ENCODE peak calls at places on chromosomes 16 and 17, in four cellular contexts. One of them, this sample, is unnamed.

GRCh38 chr17:34412534-34412933 is 49.5 kb upstream of the CCL1 start:
- DNase-seq in GM12878: no peak
- DNase-seq in K562: peak; percentile 24
- DNase-seq in HepG2: no peak
- DNase-seq in this sample: no peak

GRCh38 chr16:55933038-55933437 is 57.9 kb upstream of the CES5A start:
- DNase-seq in HepG2: no peak
- DNase-seq in GM12878: no peak
- DNase-seq in K562: peak; percentile 42
- DNase-seq in this sample: no peak

GRCh38 chr17:41785876-41786226 is 660 bp downstream of the JUP start:
- DNase-seq in HepG2: no peak
- DNase-seq in GM12878: no peak
- DNase-seq in K562: peak; percentile 65
- DNase-seq in this sample: no peak

GRCh38 chr16:50276128-50276444 is 9.7 kb downstream of the ADCY7 start:
- DNase-seq in GM12878: no peak
- DNase-seq in K562: no peak
- DNase-seq in HepG2: no peak
- DNase-seq in this sample: no peak

GRCh38 chr17:50807014-50807413 is 28.4 kb upstream of the WFIKKN2 start:
- DNase-seq in K562: no peak
- DNase-seq in HepG2: no peak
- DNase-seq in GM12878: no peak
- DNase-seq in this sample: no peak

GRCh38 chr16:28537076-28537475 is 1.7 kb downstream of the NUPR1 start:
- DNase-seq in HepG2: peak; percentile 35
- DNase-seq in K562: no peak
- DNase-seq in GM12878: no peak
- DNase-seq in this sample: no peak

GRCh38 chr16:68380676-68381362 is 67.5 kb downstream of the SMPD3 start:
- DNase-seq in K562: no peak
- DNase-seq in GM12878: no peak
- DNase-seq in HepG2: no peak
- DNase-seq in this sample: no peak

GRCh38 chr16:85798901-85799496 is 345 bp downstream of the EMC8 start:
- DNase-seq in HepG2: no peak
- DNase-seq in K562: peak; percentile 90
- DNase-seq in GM12878: no peak
- DNase-seq in this sample: peak; percentile 55

GRCh38 chr17:50381920-50382319 is 8.9 kb downstream of the EME1 start:
- DNase-seq in K562: no peak
- DNase-seq in HepG2: no peak
- DNase-seq in GM12878: no peak
- DNase-seq in this sample: no peak

GRCh38 chr17:28729950-28730330 is 1.4 kb downstream of the NEK8 start:
- DNase-seq in K562: no peak
- DNase-seq in HepG2: no peak
- DNase-seq in GM12878: no peak
- DNase-seq in this sample: no peak

GRCh38 chr16:23754594-23755483 is at the start of gene CHP2:
- DNase-seq in K562: peak; percentile 93
- DNase-seq in HepG2: no peak
- DNase-seq in GM12878: no peak
- DNase-seq in this sample: peak; percentile 30

GRCh38 chr16:66486773-66487579 is 59.9 kb downstream of the BEAN1 start:
- DNase-seq in HepG2: no peak
- DNase-seq in GM12878: no peak
- DNase-seq in K562: no peak
- DNase-seq in this sample: no peak

GRCh38 chr16:53502331-53503269 is at the start of gene AKTIP:
- DNase-seq in HepG2: no peak
- DNase-seq in GM12878: no peak
- DNase-seq in K562: peak; percentile 55
- DNase-seq in this sample: peak; percentile 46

GRCh38 chr17:19263621-19264010 is 26.4 kb downstream of the EPN2 start:
- DNase-seq in HepG2: no peak
- DNase-seq in GM12878: no peak
- DNase-seq in K562: no peak
- DNase-seq in this sample: no peak

GRCh38 chr16:83717814-83718213 is 90.0 kb upstream of the HSBP1 start:
- DNase-seq in K562: no peak
- DNase-seq in GM12878: no peak
- DNase-seq in HepG2: no peak
- DNase-seq in this sample: no peak

GRCh38 chr16:83714286-83714685 is 93.5 kb upstream of the HSBP1 start:
- DNase-seq in GM12878: no peak
- DNase-seq in K562: no peak
- DNase-seq in HepG2: no peak
- DNase-seq in this sample: no peak

GRCh38 chr16:83717308-83717707 is 90.5 kb upstream of the HSBP1 start:
- DNase-seq in HepG2: no peak
- DNase-seq in GM12878: no peak
- DNase-seq in K562: peak; percentile 52
- DNase-seq in this sample: peak; percentile 16

GRCh38 chr16:83715217-83715920 is 92.4 kb upstream of the HSBP1 start:
- DNase-seq in GM12878: no peak
- DNase-seq in K562: no peak
- DNase-seq in HepG2: no peak
- DNase-seq in this sample: no peak

GRCh38 chr16:83713597-83713996 is 94.2 kb upstream of the HSBP1 start:
- DNase-seq in HepG2: no peak
- DNase-seq in GM12878: no peak
- DNase-seq in K562: peak; percentile 53
- DNase-seq in this sample: no peak
- TF ChIP-seq BHLHE40 in HepG2: no peak
- TF ChIP-seq BHLHE40 in GM12878: no peak
- TF ChIP-seq BHLHE40 in K562: peak; percentile 83
- TF ChIP-seq BHLHE40 in this sample: no peak

GRCh38 chr17:8275421-8276290 is 12.8 kb upstream of the RANGRF start:
- DNase-seq in K562: no peak
- DNase-seq in GM12878: no peak
- DNase-seq in HepG2: no peak
- DNase-seq in this sample: no peak

GRCh38 chr17:8268550-8269298 is 19.6 kb downstream of the PFAS start:
- DNase-seq in K562: no peak
- DNase-seq in GM12878: no peak
- DNase-seq in HepG2: no peak
- DNase-seq in this sample: no peak

GRCh38 chr17:8267480-8268147 is 18.5 kb downstream of the PFAS start:
- DNase-seq in K562: peak; percentile 23
- DNase-seq in HepG2: no peak
- DNase-seq in GM12878: no peak
- DNase-seq in this sample: no peak

GRCh38 chr17:8273884-8274444 is 14.5 kb upstream of the RANGRF start:
- DNase-seq in HepG2: peak; percentile 96
- DNase-seq in K562: no peak
- DNase-seq in GM12878: no peak
- DNase-seq in this sample: no peak

GRCh38 chr17:8272421-8272820 is 16.0 kb upstream of the RANGRF start:
- DNase-seq in GM12878: no peak
- DNase-seq in K562: no peak
- DNase-seq in HepG2: no peak
- DNase-seq in this sample: no peak
- TF ChIP-seq FOXK2 in GM12878: no peak
- TF ChIP-seq FOXK2 in K562: no peak
- TF ChIP-seq FOXK2 in HepG2: no peak
- TF ChIP-seq FOXK2 in this sample: no peak

DNA sequence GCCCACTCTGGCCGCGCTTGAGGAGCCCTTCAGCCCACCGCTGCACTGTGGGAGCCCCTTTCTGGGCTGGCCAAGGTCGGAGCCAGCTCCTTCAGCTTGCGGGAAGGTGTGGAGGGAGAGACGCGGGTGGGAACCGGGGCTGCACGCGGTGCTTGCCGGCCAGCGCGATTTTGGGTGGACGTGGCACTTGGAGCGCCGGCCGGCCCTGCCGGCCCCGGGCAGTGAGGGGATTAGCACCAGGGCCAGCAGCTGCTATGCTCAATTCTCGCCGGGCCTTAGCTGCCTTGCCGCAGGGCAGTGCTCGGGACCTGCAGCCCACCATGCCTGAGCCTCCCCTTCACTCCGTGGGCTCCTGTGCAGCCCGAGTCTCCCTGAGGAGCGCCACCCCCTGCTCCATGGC is 9.9 kb upstream of the ATP1B2 start:
- DNase-seq in HepG2: no peak
- DNase-seq in K562: no peak
- DNase-seq in GM12878: no peak
- DNase-seq in this sample: no peak
- TF ChIP-seq TARDBP in HepG2: no peak
- TF ChIP-seq TARDBP in K562: no peak
- TF ChIP-seq TARDBP in GM12878: no peak
- TF ChIP-seq TARDBP in this sample: no peak

DNA sequence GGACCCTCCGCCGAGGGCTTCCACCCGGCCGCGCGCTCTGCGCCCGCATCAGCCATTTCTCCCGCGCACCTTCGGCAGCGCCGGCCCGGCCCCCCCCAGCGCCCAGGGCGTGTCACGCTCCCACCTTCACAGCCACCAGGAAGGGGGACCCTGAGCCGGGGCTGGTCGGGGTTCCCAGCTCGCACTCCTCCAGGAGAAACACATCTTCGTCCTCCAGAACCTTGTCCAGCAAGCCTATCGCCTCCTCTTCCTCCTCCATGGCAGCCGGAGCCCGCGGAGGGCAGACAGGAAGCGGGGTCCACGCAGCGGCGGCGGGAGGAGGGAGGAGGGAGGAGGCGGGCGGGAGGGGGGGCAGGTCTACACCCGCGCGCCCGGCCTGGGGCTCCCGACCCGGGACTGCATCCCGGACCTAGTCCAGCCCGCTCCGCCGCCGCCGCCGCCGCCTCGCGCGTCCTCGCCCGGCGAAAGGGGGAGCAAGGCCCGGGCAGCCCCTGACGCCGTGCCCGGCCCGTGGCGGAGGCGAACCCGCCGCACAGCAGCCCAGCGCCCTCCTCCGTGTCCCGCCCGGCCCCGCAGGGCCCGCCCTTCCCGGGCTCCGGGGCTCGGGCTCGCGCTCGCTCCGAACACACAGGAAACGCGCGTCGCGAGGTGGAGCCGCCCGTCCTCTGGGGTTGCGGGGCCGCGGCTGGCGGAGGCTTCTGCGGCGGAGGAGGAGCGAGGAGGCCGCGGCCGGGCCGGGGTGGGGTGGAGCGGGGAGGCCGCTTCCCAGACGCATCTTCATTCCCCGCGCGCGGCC is 70.8 kb downstream of the ABR start:
- DNase-seq in GM12878: no peak
- DNase-seq in K562: no peak
- DNase-seq in HepG2: no peak
- DNase-seq in this sample: peak; percentile 55
- TF ChIP-seq BHLHE40 in GM12878: peak; percentile 28
- TF ChIP-seq BHLHE40 in K562: no peak
- TF ChIP-seq BHLHE40 in HepG2: no peak
- TF ChIP-seq BHLHE40 in this sample: no peak

GRCh38 chr17:8818047-8818446 is 18.9 kb upstream of the MFSD6L start:
- DNase-seq in K562: no peak
- DNase-seq in HepG2: no peak
- DNase-seq in GM12878: no peak
- DNase-seq in this sample: no peak
- TF ChIP-seq FOXK2 in K562: no peak
- TF ChIP-seq FOXK2 in HepG2: no peak
- TF ChIP-seq FOXK2 in GM12878: no peak
- TF ChIP-seq FOXK2 in this sample: no peak

GRCh38 chr17:4519361-4519788 is 20.7 kb downstream of the SPNS2 start:
- DNase-seq in K562: no peak
- DNase-seq in GM12878: no peak
- DNase-seq in HepG2: no peak
- DNase-seq in this sample: no peak
- TF ChIP-seq TARDBP in K562: no peak
- TF ChIP-seq TARDBP in GM12878: no peak
- TF ChIP-seq TARDBP in HepG2: no peak
- TF ChIP-seq TARDBP in this sample: no peak

This sample was measured in HEK293T.